ENCODE peak calls at places on chromosome 4, in five cellular contexts. One of them, this sample, is unnamed.

GRCh38 chr4:110472583-110473329 is 3.2 kb upstream of the ENPEP start:
- DNase-seq in left lung: no peak
- DNase-seq in WTC11: no peak
- DNase-seq in lower leg skin: no peak
- DNase-seq in foreskin fibroblast: no peak
- DNase-seq in this sample: no peak

GRCh38 chr4:26074672-26075071 is 160.7 kb downstream of the SMIM20 start:
- DNase-seq in left lung: peak
- DNase-seq in WTC11: no peak
- DNase-seq in lower leg skin: no peak
- DNase-seq in foreskin fibroblast: no peak
- DNase-seq in this sample: peak

GRCh38 chr4:92183825-92184224 is 119.9 kb upstream of the GRID2 start:
- DNase-seq in left lung: no peak
- DNase-seq in WTC11: no peak
- DNase-seq in lower leg skin: no peak
- DNase-seq in foreskin fibroblast: no peak
- DNase-seq in this sample: no peak

GRCh38 chr4:28926156-28926555 is 1794.0 kb upstream of the PCDH7 start:
- DNase-seq in left lung: no peak
- DNase-seq in WTC11: no peak
- DNase-seq in lower leg skin: no peak
- DNase-seq in foreskin fibroblast: no peak
- DNase-seq in this sample: no peak

GRCh38 chr4:2797545-2798305 is 4.8 kb downstream of the SH3BP2 start:
- DNase-seq in left lung: no peak
- DNase-seq in WTC11: no peak
- DNase-seq in lower leg skin: peak
- DNase-seq in foreskin fibroblast: no peak
- DNase-seq in this sample: no peak

GRCh38 chr4:145557720-145558119 is 61.5 kb upstream of the MMAA start:
- DNase-seq in left lung: peak
- DNase-seq in WTC11: peak
- DNase-seq in lower leg skin: peak
- DNase-seq in foreskin fibroblast: peak
- DNase-seq in this sample: peak

GRCh38 chr4:2335729-2336101 is 73.8 kb upstream of the MXD4 start:
- DNase-seq in left lung: no peak
- DNase-seq in WTC11: no peak
- DNase-seq in lower leg skin: no peak
- DNase-seq in foreskin fibroblast: no peak
- DNase-seq in this sample: peak

GRCh38 chr4:78629991-78630541 is 78.5 kb downstream of the ANXA3 start:
- DNase-seq in left lung: peak
- DNase-seq in WTC11: no peak
- DNase-seq in lower leg skin: no peak
- DNase-seq in foreskin fibroblast: no peak
- DNase-seq in this sample: no peak

GRCh38 chr4:184259081-184259480 is 41.4 kb upstream of the ENPP6 start:
- DNase-seq in left lung: no peak
- DNase-seq in WTC11: no peak
- DNase-seq in lower leg skin: no peak
- DNase-seq in foreskin fibroblast: no peak
- DNase-seq in this sample: no peak

GRCh38 chr4:87882321-87882720 is 49.6 kb downstream of the MEPE start:
- DNase-seq in left lung: no peak
- DNase-seq in WTC11: no peak
- DNase-seq in lower leg skin: no peak
- DNase-seq in foreskin fibroblast: no peak
- DNase-seq in this sample: no peak

GRCh38 chr4:158938462-158939044 is 164.3 kb upstream of the RAPGEF2 start:
- DNase-seq in left lung: no peak
- DNase-seq in WTC11: no peak
- DNase-seq in lower leg skin: no peak
- DNase-seq in foreskin fibroblast: peak
- DNase-seq in this sample: no peak
- TF ChIP-seq CTCF in left lung: no peak
- TF ChIP-seq CTCF in WTC11: no peak
- TF ChIP-seq CTCF in lower leg skin: no peak
- TF ChIP-seq CTCF in foreskin fibroblast: no peak
- TF ChIP-seq CTCF in this sample: no peak

GRCh38 chr4:6672131-6672530 is 21.5 kb upstream of the S100P start:
- DNase-seq in left lung: no peak
- DNase-seq in WTC11: no peak
- DNase-seq in lower leg skin: no peak
- DNase-seq in foreskin fibroblast: no peak
- DNase-seq in this sample: no peak

GRCh38 chr4:6671648-6672047 is 22.0 kb upstream of the S100P start:
- DNase-seq in left lung: no peak
- DNase-seq in WTC11: no peak
- DNase-seq in lower leg skin: no peak
- DNase-seq in foreskin fibroblast: no peak
- DNase-seq in this sample: no peak

GRCh38 chr4:6676722-6677558 is 16.7 kb upstream of the S100P start:
- DNase-seq in left lung: no peak
- DNase-seq in WTC11: no peak
- DNase-seq in lower leg skin: no peak
- DNase-seq in foreskin fibroblast: no peak
- DNase-seq in this sample: no peak

GRCh38 chr4:6674500-6675149 is 19.1 kb upstream of the S100P start:
- DNase-seq in left lung: no peak
- DNase-seq in WTC11: no peak
- DNase-seq in lower leg skin: no peak
- DNase-seq in foreskin fibroblast: no peak
- DNase-seq in this sample: peak

GRCh38 chr4:6673660-6674499 is 19.8 kb upstream of the S100P start:
- DNase-seq in left lung: peak
- DNase-seq in WTC11: peak
- DNase-seq in lower leg skin: peak
- DNase-seq in foreskin fibroblast: peak
- DNase-seq in this sample: peak
- TF ChIP-seq CTCF in left lung: no peak
- TF ChIP-seq CTCF in WTC11: no peak
- TF ChIP-seq CTCF in lower leg skin: no peak
- TF ChIP-seq CTCF in foreskin fibroblast: no peak
- TF ChIP-seq CTCF in this sample: no peak

GRCh38 chr4:187175197-187175596 is 451.5 kb upstream of the FAT1 start:
- DNase-seq in left lung: no peak
- DNase-seq in WTC11: no peak
- DNase-seq in lower leg skin: no peak
- DNase-seq in foreskin fibroblast: no peak
- DNase-seq in this sample: no peak
- TF ChIP-seq CTCF in left lung: no peak
- TF ChIP-seq CTCF in WTC11: no peak
- TF ChIP-seq CTCF in lower leg skin: no peak
- TF ChIP-seq CTCF in foreskin fibroblast: no peak
- TF ChIP-seq CTCF in this sample: no peak

DNA sequence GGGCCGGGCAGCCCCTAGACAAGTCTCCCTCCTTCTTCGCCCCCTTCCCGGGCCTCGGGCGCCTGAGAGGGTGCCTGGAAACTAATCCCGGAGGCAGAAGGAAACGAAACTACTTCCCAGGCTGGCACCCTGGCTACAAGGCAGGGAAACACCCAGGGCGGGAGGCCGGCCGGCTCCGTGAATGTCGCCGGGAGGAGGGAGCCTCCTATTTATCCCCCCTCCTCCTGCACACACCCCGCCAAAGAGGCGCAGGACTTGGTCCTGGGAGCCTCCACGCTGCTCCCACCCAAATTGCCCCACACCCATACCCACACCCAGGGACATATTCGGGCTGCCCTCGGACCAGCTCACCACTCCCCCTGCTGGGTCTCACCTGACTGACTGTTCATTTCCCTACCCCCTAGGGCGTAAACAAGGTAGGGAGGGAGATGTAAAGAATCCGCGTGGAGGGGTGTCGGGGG is at the start of gene BTC:
- DNase-seq in left lung: peak
- DNase-seq in WTC11: peak
- DNase-seq in lower leg skin: peak
- DNase-seq in foreskin fibroblast: no peak
- DNase-seq in this sample: no peak
- TF ChIP-seq CTCF in left lung: no peak
- TF ChIP-seq CTCF in WTC11: no peak
- TF ChIP-seq CTCF in lower leg skin: no peak
- TF ChIP-seq CTCF in foreskin fibroblast: no peak
- TF ChIP-seq CTCF in this sample: no peak

DNA sequence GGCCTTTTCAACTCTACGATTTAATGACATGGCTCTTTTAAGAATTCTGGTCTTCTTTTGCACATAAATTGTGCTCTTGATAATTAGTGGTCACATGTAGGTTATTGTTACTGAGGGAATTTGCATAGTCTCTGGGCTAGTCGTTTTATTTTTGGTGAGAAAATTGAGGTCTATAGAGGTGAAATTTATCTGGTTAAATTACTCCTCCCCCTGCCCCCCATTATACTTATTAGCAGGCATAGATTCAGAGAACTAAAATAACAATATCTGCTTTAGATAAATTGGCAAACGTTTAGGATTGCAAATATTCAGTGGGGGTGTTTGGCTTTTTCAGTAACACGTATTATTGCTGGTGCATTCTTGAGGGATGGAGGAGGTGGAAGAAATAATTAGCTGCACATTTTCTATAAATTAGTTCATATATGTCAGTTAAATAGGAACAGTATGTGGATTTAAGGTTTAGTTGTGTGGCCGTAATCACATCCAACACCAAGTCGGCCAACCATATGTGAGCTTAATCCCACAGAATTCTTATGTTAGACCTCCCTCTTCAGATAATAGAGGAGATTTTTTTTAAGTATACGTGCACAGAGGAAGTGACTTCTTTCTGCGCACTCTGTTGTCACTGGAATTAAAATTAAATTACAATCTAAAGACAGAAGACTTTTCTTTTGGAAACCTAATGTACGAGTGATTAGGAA is 1.9 kb downstream of the SEPTIN11 start:
- DNase-seq in left lung: no peak
- DNase-seq in WTC11: no peak
- DNase-seq in lower leg skin: no peak
- DNase-seq in foreskin fibroblast: no peak
- DNase-seq in this sample: no peak
- TF ChIP-seq CTCF in left lung: no peak
- TF ChIP-seq CTCF in WTC11: no peak
- TF ChIP-seq CTCF in lower leg skin: no peak
- TF ChIP-seq CTCF in foreskin fibroblast: no peak
- TF ChIP-seq CTCF in this sample: no peak

GRCh38 chr4:143253156-143253555 is 68.4 kb downstream of the USP38 start:
- DNase-seq in left lung: no peak
- DNase-seq in WTC11: no peak
- DNase-seq in lower leg skin: no peak
- DNase-seq in foreskin fibroblast: no peak
- DNase-seq in this sample: no peak

GRCh38 chr4:143252478-143252877 is 67.8 kb downstream of the USP38 start:
- DNase-seq in left lung: no peak
- DNase-seq in WTC11: no peak
- DNase-seq in lower leg skin: no peak
- DNase-seq in foreskin fibroblast: no peak
- DNase-seq in this sample: no peak

GRCh38 chr4:143251781-143252180 is 67.1 kb downstream of the USP38 start:
- DNase-seq in left lung: no peak
- DNase-seq in WTC11: no peak
- DNase-seq in lower leg skin: no peak
- DNase-seq in foreskin fibroblast: no peak
- DNase-seq in this sample: no peak

GRCh38 chr4:143256456-143256855 is 71.7 kb downstream of the USP38 start:
- DNase-seq in left lung: no peak
- DNase-seq in WTC11: no peak
- DNase-seq in lower leg skin: no peak
- DNase-seq in foreskin fibroblast: no peak
- DNase-seq in this sample: no peak

DNA sequence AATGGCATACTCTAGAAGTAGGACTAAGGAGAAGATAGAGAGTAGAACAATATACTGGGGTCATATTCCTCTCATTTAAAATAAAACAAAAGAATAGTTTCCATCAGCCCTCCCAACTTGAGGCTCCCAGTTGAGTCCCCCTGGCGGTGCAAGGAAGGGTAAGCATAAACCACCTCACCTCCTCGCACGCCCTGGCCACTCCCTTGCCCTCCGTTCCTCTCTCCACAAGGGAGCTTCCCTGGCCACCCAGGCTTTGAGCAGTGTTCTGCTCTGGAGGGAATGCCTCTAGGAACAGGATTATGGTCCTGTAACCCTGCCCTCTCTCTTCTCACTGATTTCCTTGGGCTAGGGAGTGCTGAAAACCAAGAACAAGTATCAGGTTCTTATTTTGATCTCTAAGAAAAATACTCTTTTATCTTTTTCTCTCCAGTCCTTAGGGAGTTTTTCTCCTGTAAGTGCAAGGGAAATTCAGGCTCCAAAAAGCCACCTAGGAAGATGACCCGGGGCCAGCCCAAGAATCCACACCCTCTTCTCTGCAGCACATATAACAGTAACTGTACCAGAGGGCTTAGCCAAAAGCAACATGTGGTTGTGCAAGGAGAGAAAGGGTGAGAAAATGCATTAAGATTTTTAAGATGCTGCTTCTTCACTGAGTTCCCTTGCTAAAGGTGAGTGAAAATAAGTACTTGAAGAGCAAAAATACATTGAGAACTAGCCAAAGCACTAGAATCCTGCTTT is 69.9 kb downstream of the USP38 start:
- DNase-seq in left lung: no peak
- DNase-seq in WTC11: peak
- DNase-seq in lower leg skin: no peak
- DNase-seq in foreskin fibroblast: no peak
- DNase-seq in this sample: no peak
- TF ChIP-seq CTCF in left lung: no peak
- TF ChIP-seq CTCF in WTC11: no peak
- TF ChIP-seq CTCF in lower leg skin: no peak
- TF ChIP-seq CTCF in foreskin fibroblast: no peak
- TF ChIP-seq CTCF in this sample: no peak

GRCh38 chr4:891747-892146 is 40.4 kb downstream of the GAK start:
- DNase-seq in left lung: no peak
- DNase-seq in WTC11: peak
- DNase-seq in lower leg skin: no peak
- DNase-seq in foreskin fibroblast: no peak
- DNase-seq in this sample: no peak
- TF ChIP-seq CTCF in left lung: no peak
- TF ChIP-seq CTCF in WTC11: no peak
- TF ChIP-seq CTCF in lower leg skin: no peak
- TF ChIP-seq CTCF in foreskin fibroblast: peak
- TF ChIP-seq CTCF in this sample: no peak

This sample was measured in GM20000.